ENCODE peak calls at places on chromosomes 4 and X, in seven cellular contexts. P, H, U, K, E, F and J are unnamed samples.

GRCh38 chr4:39348371-39349265 is 17.5 kb downstream of the RFC1 start:
- DNase-seq in P (no peak), H (no peak), U (peak), K (no peak), E (peak), F (no peak), J (peak)

GRCh38 chr4:26010266-26010665 is 96.2 kb downstream of the SMIM20 start:
- DNase-seq in P (no peak), H (no peak), U (peak), K (no peak), E (no peak), F (no peak), J (no peak)

GRCh38 chrX:68763481-68763880 is 65.3 kb upstream of the EFNB1 start:
- DNase-seq in P (no peak), H (no peak), U (no peak), K (no peak), E (no peak), F (no peak), J (no peak)

GRCh38 chr4:22170353-22170752 is 221.8 kb upstream of the KCNIP4 start:
- DNase-seq in P (peak), H (no peak), U (peak), K (no peak), E (no peak), F (peak), J (peak)

GRCh38 chr4:8150152-8151090 is 8.2 kb downstream of the ABLIM2 start:
- DNase-seq in P (no peak), H (no peak), U (no peak), K (no peak), E (peak), F (no peak), J (no peak)

GRCh38 chr4:140637836-140638235 is 69.1 kb upstream of the UCP1 start:
- DNase-seq in P (peak), H (peak), U (peak), K (peak), E (peak), F (peak), J (peak)

GRCh38 chr4:55296076-55296475 is 50.0 kb upstream of the SRD5A3 start:
- DNase-seq in P (no peak), H (no peak), U (peak), K (no peak), E (no peak), F (peak), J (no peak)

GRCh38 chrX:153627675-153628111 is 19.3 kb upstream of the DUSP9 start:
- DNase-seq in P (no peak), H (no peak), U (no peak), K (peak), E (no peak), F (no peak), J (peak)

GRCh38 chr4:141569141-141569540 is 67.2 kb upstream of the IL15 start:
- DNase-seq in P (peak), H (no peak), U (peak), K (no peak), E (peak), F (peak), J (no peak)

GRCh38 chr4:110681381-110681780 is 58.5 kb upstream of the PITX2 start:
- DNase-seq in P (no peak), H (no peak), U (peak), K (no peak), E (no peak), F (no peak), J (peak)

GRCh38 chrX:141989134-141989533 is 85.4 kb downstream of the MAGEC1 start:
- DNase-seq in P (peak), H (no peak), U (peak), K (no peak), E (no peak), F (peak), J (no peak)

GRCh38 chr4:55356991-55357461 is 11.0 kb downstream of the SRD5A3 start:
- DNase-seq in P (peak), H (no peak), U (peak), K (no peak), E (peak), F (peak), J (peak)

GRCh38 chr4:21134994-21135393 is 434.7 kb downstream of the PACRGL start:
- DNase-seq in P (peak), H (no peak), U (no peak), K (peak), E (peak), F (peak), J (peak)

GRCh38 chrX:126170715-126171114 is 4.6 kb upstream of the DCAF12L2 start:
- DNase-seq in P (no peak), H (no peak), U (no peak), K (no peak), E (peak), F (no peak), J (no peak)

GRCh38 chrX:153628129-153628528 is 18.9 kb upstream of the DUSP9 start:
- DNase-seq in P (no peak), H (no peak), U (no peak), K (no peak), E (no peak), F (no peak), J (no peak)

GRCh38 chr4:54525602-54526001 is 132.2 kb upstream of the KIT start:
- DNase-seq in P (peak), H (no peak), U (peak), K (no peak), E (peak), F (peak), J (peak)

GRCh38 chr4:135050086-135050717 is 848.6 kb upstream of the PABPC4L start:
- DNase-seq in P (peak), H (no peak), U (no peak), K (no peak), E (no peak), F (peak), J (no peak)

GRCh38 chr4:98341309-98341708 is 80.1 kb downstream of the RAP1GDS1 start:
- DNase-seq in P (no peak), H (peak), U (peak), K (peak), E (no peak), F (peak), J (no peak)

GRCh38 chr4:21012851-21013331 is 312.6 kb downstream of the PACRGL start:
- DNase-seq in P (no peak), H (no peak), U (no peak), K (no peak), E (no peak), F (peak), J (peak)

GRCh38 chrX:3184176-3184930 is 143.1 kb downstream of the ARSF start:
- DNase-seq in P (peak), H (no peak), U (peak), K (no peak), E (no peak), F (peak), J (no peak)

GRCh38 chr4:109079731-109080130 is 222.7 kb downstream of the COL25A1 start:
- DNase-seq in P (no peak), H (no peak), U (no peak), K (no peak), E (no peak), F (peak), J (peak)

GRCh38 chrX:124217289-124218251 is 114.9 kb upstream of the TEX13D start:
- DNase-seq in P (no peak), H (peak), U (no peak), K (no peak), E (no peak), F (peak), J (peak)

GRCh38 chrX:134542485-134542884 is 82.5 kb downstream of the HPRT1 start:
- DNase-seq in P (peak), H (peak), U (peak), K (no peak), E (peak), F (peak), J (peak)

GRCh38 chr4:55947912-55948725 is 626 bp upstream of the CEP135 start:
- DNase-seq in P (peak), H (peak), U (peak), K (peak), E (peak), F (peak), J (peak)

GRCh38 chrX:41895826-41896225 is 27.5 kb downstream of the CASK start:
- DNase-seq in P (peak), H (peak), U (no peak), K (no peak), E (no peak), F (no peak), J (no peak)

GRCh38 chr4:112916868-112917267 is 132.6 kb upstream of the ANK2 start:
- DNase-seq in P (peak), H (no peak), U (peak), K (no peak), E (no peak), F (peak), J (peak)

GRCh38 chr4:177116161-177116560 is 193.5 kb upstream of the NEIL3 start:
- DNase-seq in P (no peak), H (no peak), U (no peak), K (no peak), E (no peak), F (no peak), J (no peak)

GRCh38 chr4:102497986-102498385 is 3.2 kb upstream of the NFKB1 start:
- DNase-seq in P (no peak), H (no peak), U (no peak), K (no peak), E (no peak), F (no peak), J (peak)

GRCh38 chr4:48133668-48134444 is at the start of gene TXK:
- DNase-seq in P (peak), H (no peak), U (peak), K (no peak), E (no peak), F (no peak), J (no peak)

GRCh38 chr4:70903282-70903603 is 1.1 kb downstream of the MOB1B start:
- DNase-seq in P (no peak), H (no peak), U (peak), K (peak), E (no peak), F (peak), J (peak)

GRCh38 chrX:2854918-2855317 is 26.2 kb downstream of the GYG2 start:
- DNase-seq in P (no peak), H (no peak), U (no peak), K (no peak), E (no peak), F (no peak), J (no peak)

GRCh38 chr4:5412296-5412695 is 296.1 kb downstream of the EVC2 start:
- DNase-seq in P (no peak), H (no peak), U (no peak), K (no peak), E (no peak), F (no peak), J (no peak)

GRCh38 chr4:5409237-5409636 is 299.1 kb downstream of the EVC2 start:
- DNase-seq in P (no peak), H (no peak), U (no peak), K (no peak), E (no peak), F (no peak), J (peak)

DNA sequence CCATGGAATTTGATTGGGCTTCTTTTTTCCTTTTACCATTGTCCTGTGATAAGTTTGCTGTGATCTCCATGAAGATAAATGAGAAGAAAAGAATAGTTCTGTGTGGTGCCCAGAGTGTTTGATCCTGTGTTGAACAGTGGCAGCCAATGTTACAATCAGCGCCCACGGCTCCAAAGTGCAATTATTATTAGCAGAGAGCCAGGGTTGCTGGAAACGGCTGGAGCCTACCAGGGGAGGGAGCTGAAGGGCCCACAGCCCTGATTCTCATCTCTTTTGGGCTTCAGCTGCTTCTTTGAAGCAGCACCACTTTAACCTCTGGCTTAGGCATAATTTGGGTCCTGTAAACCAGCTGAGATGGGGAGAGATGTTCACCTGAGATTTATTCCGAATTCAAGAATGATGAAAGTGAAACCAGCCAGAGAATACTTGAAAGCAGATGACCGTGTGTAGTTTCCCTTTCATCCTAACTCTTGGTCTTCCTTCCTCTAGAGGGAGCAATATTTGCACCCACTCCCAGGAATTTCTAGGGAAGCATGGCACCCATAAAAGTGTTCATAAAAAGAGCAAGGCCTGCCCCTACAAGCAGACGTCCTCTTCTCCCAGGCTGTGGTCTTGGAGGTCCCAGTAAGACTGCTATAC is 298.3 kb downstream of the EVC2 start:
- DNase-seq in P (no peak), H (no peak), U (no peak), K (no peak), E (no peak), F (no peak), J (no peak)
- TF ChIP-seq CTCF in P (no peak), H (no peak), U (no peak), K (peak), E (no peak), F (no peak), J (no peak)

GRCh38 chr4:3257691-3258482 is 8.9 kb downstream of the MSANTD1 start:
- DNase-seq in P (peak), H (no peak), U (peak), K (no peak), E (no peak), F (peak), J (peak)
- H3K4me3 ChIP-seq in P (no peak), H (no peak), U (no peak), K (no peak), E (no peak), F (no peak), J (no peak)

GRCh38 chr4:16761031-16761430 is 137.4 kb downstream of the LDB2 start:
- DNase-seq in P (no peak), H (no peak), U (no peak), K (no peak), E (no peak), F (peak), J (no peak)

GRCh38 chr4:16767861-16768260 is 130.6 kb downstream of the LDB2 start:
- DNase-seq in P (no peak), H (no peak), U (no peak), K (no peak), E (no peak), F (no peak), J (no peak)

GRCh38 chr4:16765549-16765948 is 132.9 kb downstream of the LDB2 start:
- DNase-seq in P (no peak), H (no peak), U (no peak), K (no peak), E (no peak), F (no peak), J (no peak)

GRCh38 chr4:16767251-16767650 is 131.2 kb downstream of the LDB2 start:
- DNase-seq in P (no peak), H (no peak), U (no peak), K (no peak), E (no peak), F (no peak), J (no peak)

DNA sequence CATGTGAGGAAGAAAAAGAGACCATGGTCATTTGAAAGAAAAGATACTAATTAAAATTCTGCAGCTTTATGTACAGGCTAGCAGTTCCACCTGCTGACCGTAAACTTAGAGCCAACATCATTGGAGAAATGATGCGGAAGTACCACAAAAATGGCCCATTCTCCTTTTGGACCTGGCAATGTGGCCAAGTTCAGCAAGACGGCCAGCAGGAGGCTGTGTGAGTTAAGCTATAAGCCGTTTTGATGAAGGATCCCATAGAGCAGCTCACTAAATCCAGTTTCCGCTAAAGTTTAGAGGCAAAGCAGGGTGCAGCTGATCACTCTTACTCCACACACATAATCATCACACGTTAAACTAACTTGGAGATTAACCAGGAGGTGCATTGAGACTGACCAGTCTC is 133.8 kb downstream of the LDB2 start:
- DNase-seq in P (no peak), H (no peak), U (no peak), K (peak), E (peak), F (peak), J (no peak)
- TF ChIP-seq CTCF in P (peak), H (no peak), U (peak), K (peak), E (no peak), F (peak), J (peak)

GRCh38 chrX:140521393-140521792 is 16.5 kb upstream of the SOX3 start:
- DNase-seq in P (no peak), H (peak), U (no peak), K (no peak), E (no peak), F (no peak), J (no peak)

GRCh38 chrX:140525448-140525847 is 20.6 kb upstream of the SOX3 start:
- DNase-seq in P (peak), H (no peak), U (no peak), K (no peak), E (no peak), F (peak), J (peak)

GRCh38 chrX:140526138-140526537 is 21.3 kb upstream of the SOX3 start:
- DNase-seq in P (no peak), H (no peak), U (no peak), K (no peak), E (no peak), F (peak), J (peak)

DNA sequence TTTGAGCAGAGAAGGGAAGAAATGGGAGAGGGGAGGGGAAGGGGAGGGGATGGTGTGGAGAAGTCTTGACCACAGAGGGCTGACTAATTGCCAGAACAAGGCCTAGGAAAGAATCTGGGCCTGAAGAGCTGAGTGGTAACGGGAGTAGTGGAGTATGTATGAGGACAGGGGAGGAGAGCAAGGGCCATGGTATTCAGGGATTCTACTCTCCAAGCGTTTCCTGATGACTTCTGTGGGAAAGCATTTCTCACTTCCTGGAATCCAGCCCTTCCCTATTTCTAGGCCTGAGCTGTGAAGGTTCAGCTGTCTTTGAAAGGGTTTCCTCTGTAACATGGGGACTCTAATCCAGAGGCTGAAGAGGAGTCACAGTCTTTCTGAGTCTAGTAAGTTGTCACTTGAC is 19.7 kb upstream of the SOX3 start:
- DNase-seq in P (no peak), H (no peak), U (no peak), K (no peak), E (no peak), F (peak), J (peak)
- H3K4me3 ChIP-seq in P (no peak), H (no peak), U (no peak), K (no peak), E (no peak), F (no peak), J (no peak)

GRCh38 chrX:80184854-80185253 is 170.3 kb downstream of the TBX22 start:
- DNase-seq in P (no peak), H (no peak), U (no peak), K (no peak), E (no peak), F (no peak), J (no peak)

GRCh38 chrX:80181079-80181478 is 166.5 kb downstream of the TBX22 start:
- DNase-seq in P (no peak), H (no peak), U (peak), K (no peak), E (peak), F (no peak), J (no peak)
- TF ChIP-seq CTCF in P (no peak), H (peak), U (peak), K (peak), E (no peak), F (no peak), J (no peak)

GRCh38 chrX:132023896-132024386 is 839 bp downstream of the STK26 start:
- DNase-seq in P (no peak), H (peak), U (no peak), K (no peak), E (peak), F (no peak), J (peak)

GRCh38 chrX:132022115-132022862 is 813 bp upstream of the STK26 start:
- DNase-seq in P (peak), H (peak), U (no peak), K (peak), E (peak), F (no peak), J (peak)

GRCh38 chrX:132022863-132023116 is 312 bp upstream of the STK26 start:
- DNase-seq in P (no peak), H (no peak), U (no peak), K (no peak), E (no peak), F (no peak), J (no peak)

GRCh38 chrX:132023117-132023895 is at the start of gene STK26:
- DNase-seq in P (peak), H (peak), U (peak), K (peak), E (peak), F (peak), J (peak)

DNA sequence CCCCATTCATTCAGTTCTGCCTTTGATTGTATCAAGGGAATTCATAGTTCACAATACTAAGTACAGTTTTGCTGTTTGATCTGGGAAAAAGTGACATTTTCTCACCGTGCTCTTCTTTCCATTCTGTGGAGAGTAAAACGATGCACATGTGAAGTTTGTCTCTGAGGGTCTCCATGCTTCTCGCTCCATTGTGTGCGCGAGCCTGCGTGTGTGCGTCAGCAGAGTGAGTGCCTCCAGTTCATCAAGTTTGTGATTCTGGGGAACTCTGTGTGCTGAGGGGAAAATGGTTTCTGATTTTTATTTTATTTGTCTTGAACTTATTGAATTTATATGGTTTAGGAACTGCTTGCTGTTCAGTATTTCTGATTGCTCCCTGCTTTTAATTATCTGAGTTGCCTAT is 2.0 kb downstream of the STK26 start:
- DNase-seq in P (no peak), H (no peak), U (no peak), K (no peak), E (no peak), F (no peak), J (peak)
- H3K4me3 ChIP-seq in P (no peak), H (peak), U (no peak), K (no peak), E (no peak), F (no peak), J (peak)

GRCh38 chrX:149510386-149510785 is 5.3 kb upstream of the IDS start:
- DNase-seq in P (no peak), H (no peak), U (peak), K (no peak), E (no peak), F (peak), J (no peak)
- TF ChIP-seq CTCF in P (peak), H (peak), U (peak), K (peak), E (no peak), F (peak), J (peak)